ENCODE peak calls at places on chromosomes 4 and X, in five cellular contexts. P, N, I, F and X are unnamed samples.

GRCh38 chr4:41509411-41510008 is 28.4 kb upstream of the LIMCH1 start:
- DNase-seq in P (peak), N (no peak), I (no peak), F (no peak), X (no peak)

GRCh38 chr4:156638925-156639605 is 332.5 kb downstream of the PDGFC start:
- DNase-seq in P (no peak), N (no peak), I (peak), F (no peak), X (peak)

GRCh38 chrX:102720237-102721168 is at the start of gene GPRASP3:
- DNase-seq in P (peak), N (peak), I (peak), F (peak), X (peak)

GRCh38 chr4:73707918-73708577 is 32.3 kb upstream of the CXCL8 start:
- DNase-seq in P (no peak), N (no peak), I (peak), F (peak), X (peak)

GRCh38 chr4:8323947-8324555 is 54.5 kb downstream of the HTRA3 start:
- DNase-seq in P (peak), N (no peak), I (no peak), F (no peak), X (peak)

GRCh38 chr4:1172228-1172851 is at the start of gene SPON2:
- DNase-seq in P (peak), N (no peak), I (peak), F (no peak), X (no peak)

GRCh38 chr4:175671491-175671934 is 140.6 kb downstream of the GPM6A start:
- DNase-seq in P (no peak), N (no peak), I (no peak), F (no peak), X (no peak)

GRCh38 chrX:38305971-38306370 is 21.3 kb downstream of the RPGR start:
- DNase-seq in P (no peak), N (no peak), I (peak), F (no peak), X (no peak)

GRCh38 chrX:110803506-110803905 is 7.9 kb upstream of the CHRDL1 start:
- DNase-seq in P (no peak), N (no peak), I (peak), F (no peak), X (peak)

GRCh38 chrX:102658551-102658950 is 7.3 kb downstream of the GPRASP1 start:
- DNase-seq in P (no peak), N (no peak), I (no peak), F (no peak), X (peak)

GRCh38 chr4:78581626-78582025 is 30.1 kb downstream of the ANXA3 start:
- DNase-seq in P (no peak), N (no peak), I (no peak), F (no peak), X (no peak)

GRCh38 chrX:16282209-16282608 is 114.9 kb downstream of the MAGEB17 start:
- DNase-seq in P (no peak), N (no peak), I (no peak), F (no peak), X (no peak)

GRCh38 chrX:41176263-41176662 is 91.0 kb downstream of the USP9X start:
- DNase-seq in P (no peak), N (no peak), I (no peak), F (no peak), X (no peak)

GRCh38 chr4:31620476-31620875 is 900.3 kb downstream of the PCDH7 start:
- DNase-seq in P (no peak), N (no peak), I (peak), F (peak), X (peak)

GRCh38 chr4:181517521-181517920 is 725.7 kb upstream of the TENM3 start:
- DNase-seq in P (no peak), N (no peak), I (no peak), F (peak), X (no peak)

GRCh38 chrX:21940356-21940829 is at the start of gene SMS:
- DNase-seq in P (peak), N (peak), I (peak), F (no peak), X (peak)

GRCh38 chr4:155174668-155175067 is 33.8 kb upstream of the NPY2R start:
- DNase-seq in P (no peak), N (no peak), I (no peak), F (no peak), X (no peak)

GRCh38 chr4:177064724-177065394 is 244.8 kb upstream of the NEIL3 start:
- DNase-seq in P (no peak), N (no peak), I (no peak), F (no peak), X (no peak)

GRCh38 chrX:27445438-27445837 is 17.7 kb downstream of the PPP4R3C start:
- DNase-seq in P (no peak), N (no peak), I (no peak), F (no peak), X (no peak)

GRCh38 chrX:2410279-2411020 is 90.3 kb downstream of the DHRSX start:
- DNase-seq in P (no peak), N (no peak), I (no peak), F (no peak), X (peak)

GRCh38 chrX:20545538-20545937 is 278.8 kb upstream of the RPS6KA3 start:
- DNase-seq in P (no peak), N (no peak), I (peak), F (peak), X (no peak)

GRCh38 chr4:114265342-114265741 is 285.9 kb upstream of the ARSJ start:
- DNase-seq in P (no peak), N (no peak), I (no peak), F (no peak), X (no peak)

GRCh38 chrX:17046478-17047097 is 100.1 kb downstream of the REPS2 start:
- DNase-seq in P (peak), N (no peak), I (peak), F (peak), X (peak)

GRCh38 chr4:118948545-118949144 is 60.0 kb downstream of the SYNPO2 start:
- DNase-seq in P (no peak), N (no peak), I (no peak), F (no peak), X (peak)

GRCh38 chr4:52246834-52247233 is 195.7 kb downstream of the SPATA18 start:
- DNase-seq in P (no peak), N (no peak), I (no peak), F (no peak), X (no peak)

GRCh38 chr4:16075975-16076757 is 7.7 kb downstream of the PROM1 start:
- DNase-seq in P (peak), N (no peak), I (no peak), F (no peak), X (no peak)

GRCh38 chr4:26218677-26219181 is 102.1 kb upstream of the RBPJ start:
- DNase-seq in P (no peak), N (no peak), I (no peak), F (no peak), X (no peak)

GRCh38 chr4:15926486-15926885 is 12.1 kb downstream of the FGFBP1 start:
- DNase-seq in P (no peak), N (no peak), I (no peak), F (no peak), X (peak)

GRCh38 chrX:151488677-151489076 is 74.8 kb upstream of the PASD1 start:
- DNase-seq in P (peak), N (no peak), I (no peak), F (no peak), X (peak)

GRCh38 chrX:10160221-10160620 is 3.4 kb downstream of the CLCN4 start:
- DNase-seq in P (no peak), N (no peak), I (no peak), F (no peak), X (no peak)

GRCh38 chr4:21656832-21657231 is 291.7 kb downstream of the KCNIP4 start:
- DNase-seq in P (no peak), N (no peak), I (peak), F (no peak), X (peak)

GRCh38 chrX:45619290-45619689 is 418.6 kb upstream of the DIPK2B start:
- DNase-seq in P (no peak), N (no peak), I (peak), F (peak), X (no peak)

GRCh38 chrX:100648601-100649417 is 4.8 kb downstream of the SRPX2 start:
- DNase-seq in P (no peak), N (no peak), I (peak), F (no peak), X (peak)

GRCh38 chrX:112643721-112644120 is 36.0 kb downstream of the LHFPL1 start:
- DNase-seq in P (no peak), N (no peak), I (no peak), F (no peak), X (no peak)

GRCh38 chrX:150712619-150713018 is 19.4 kb downstream of the MTMR1 start:
- DNase-seq in P (no peak), N (no peak), I (no peak), F (no peak), X (no peak)

GRCh38 chr4:147118523-147118922 is 172.9 kb upstream of the TTC29 start:
- DNase-seq in P (no peak), N (no peak), I (peak), F (no peak), X (no peak)

GRCh38 chr4:8179074-8179473 is 20.0 kb upstream of the SH3TC1 start:
- DNase-seq in P (no peak), N (no peak), I (no peak), F (no peak), X (no peak)

GRCh38 chrX:11531226-11531625 is 134.5 kb downstream of the ARHGAP6 start:
- DNase-seq in P (no peak), N (no peak), I (peak), F (no peak), X (no peak)

GRCh38 chr4:177163532-177163931 is 146.1 kb upstream of the NEIL3 start:
- DNase-seq in P (no peak), N (no peak), I (peak), F (no peak), X (no peak)

DNA sequence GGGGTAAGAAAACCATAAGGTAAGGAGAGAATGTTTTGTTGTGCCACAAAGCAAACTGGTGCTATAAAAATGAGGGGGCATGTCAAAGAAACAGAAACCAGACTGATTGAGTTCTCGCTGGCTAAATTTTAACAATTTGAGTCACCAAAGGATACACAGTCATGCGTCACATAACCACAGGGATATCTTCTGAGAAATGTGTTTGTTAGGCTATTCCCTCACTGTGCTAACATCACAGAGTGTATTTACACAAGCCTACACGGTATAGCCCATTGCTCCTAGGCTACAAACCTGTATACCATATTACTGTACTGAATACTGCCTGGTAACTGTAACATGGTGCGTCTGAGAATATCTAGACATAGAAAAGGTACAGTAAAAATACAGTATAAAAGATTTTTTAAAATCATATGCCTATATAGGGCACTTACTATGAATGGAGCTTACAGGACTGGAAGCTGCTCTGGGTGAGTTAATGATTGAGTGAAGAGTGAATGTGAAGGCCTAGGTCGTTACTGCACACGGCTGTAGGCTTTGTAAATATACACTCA is 50.1 kb downstream of the FBXW7 start:
- DNase-seq in P (no peak), N (no peak), I (peak), F (peak), X (peak)
- H3K4me3 ChIP-seq in P (no peak), N (no peak), I (no peak), F (peak), X (no peak)

GRCh38 chr4:124322234-124322831 is 390.2 kb downstream of the ANKRD50 start:
- DNase-seq in P (no peak), N (no peak), I (peak), F (no peak), X (peak)

GRCh38 chr4:124325676-124326075 is 386.9 kb downstream of the ANKRD50 start:
- DNase-seq in P (no peak), N (no peak), I (no peak), F (no peak), X (no peak)

GRCh38 chr4:124318292-124318691 is 394.2 kb downstream of the ANKRD50 start:
- DNase-seq in P (no peak), N (no peak), I (no peak), F (no peak), X (no peak)

DNA sequence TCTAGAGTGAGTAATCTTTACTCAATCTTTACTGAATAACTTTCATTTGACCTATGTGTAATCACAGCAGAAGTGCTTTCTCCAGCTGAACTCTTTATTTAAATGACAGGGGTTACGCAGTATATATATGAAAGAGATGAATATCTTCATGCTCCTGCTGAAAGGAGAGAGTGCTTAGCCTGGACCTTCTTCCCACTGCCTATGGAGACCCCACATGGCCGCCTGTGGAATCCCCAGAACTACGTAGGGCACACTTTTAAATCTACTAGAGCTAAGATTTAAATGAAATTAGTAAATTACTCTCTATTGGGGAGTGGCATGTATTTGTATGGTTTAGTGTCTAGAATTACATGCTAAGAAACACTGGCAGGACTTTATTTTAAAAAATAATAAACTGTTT is 391.2 kb downstream of the ANKRD50 start:
- DNase-seq in P (peak), N (no peak), I (peak), F (no peak), X (no peak)
- TF ChIP-seq CTCF in P (peak), N (no peak), I (peak), F (peak), X (no peak)

DNA sequence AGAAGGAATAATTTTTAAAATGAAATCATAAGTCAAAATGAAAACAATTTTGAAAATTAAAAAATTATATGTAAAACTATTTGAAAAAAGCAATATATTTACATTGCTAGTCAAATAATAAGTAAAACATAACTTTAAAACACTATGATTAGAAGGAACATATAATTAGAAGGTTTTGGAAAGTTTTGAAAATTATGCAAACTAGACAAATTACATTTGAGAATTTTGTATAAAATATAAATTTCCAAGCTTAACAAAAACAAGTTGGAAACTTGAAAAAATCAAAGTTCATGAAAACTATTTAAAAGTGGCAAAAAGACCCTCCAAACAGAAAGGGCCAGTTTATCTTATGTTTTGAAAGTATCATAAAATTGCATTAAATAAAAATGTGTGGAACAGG is 67.6 kb upstream of the TLL1 start:
- DNase-seq in P (no peak), N (no peak), I (no peak), F (no peak), X (no peak)
- H3K4me3 ChIP-seq in P (no peak), N (no peak), I (no peak), F (no peak), X (no peak)

DNA sequence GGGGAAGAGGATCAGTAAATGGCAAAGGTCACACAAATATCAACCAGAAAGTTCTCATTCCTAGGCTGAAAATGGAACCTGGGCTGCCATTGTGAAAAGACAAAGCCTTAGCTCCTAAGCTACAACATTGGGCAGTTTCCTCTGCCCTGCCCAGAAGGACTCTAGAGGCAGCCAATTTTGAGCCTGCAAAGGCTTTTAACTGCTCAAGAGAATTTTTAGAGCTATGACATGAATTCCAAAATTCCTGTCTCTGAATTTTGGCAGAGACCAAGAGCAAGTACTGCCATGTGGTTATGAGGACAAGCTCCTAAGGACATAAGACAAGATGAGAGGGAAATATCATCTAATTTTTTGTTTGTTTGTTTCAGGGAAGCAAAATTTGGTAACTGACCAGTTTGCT is 29.6 kb upstream of the IGFBP7 start:
- DNase-seq in P (no peak), N (no peak), I (no peak), F (no peak), X (no peak)
- TF ChIP-seq CTCF in P (no peak), N (no peak), I (no peak), F (no peak), X (no peak)

DNA sequence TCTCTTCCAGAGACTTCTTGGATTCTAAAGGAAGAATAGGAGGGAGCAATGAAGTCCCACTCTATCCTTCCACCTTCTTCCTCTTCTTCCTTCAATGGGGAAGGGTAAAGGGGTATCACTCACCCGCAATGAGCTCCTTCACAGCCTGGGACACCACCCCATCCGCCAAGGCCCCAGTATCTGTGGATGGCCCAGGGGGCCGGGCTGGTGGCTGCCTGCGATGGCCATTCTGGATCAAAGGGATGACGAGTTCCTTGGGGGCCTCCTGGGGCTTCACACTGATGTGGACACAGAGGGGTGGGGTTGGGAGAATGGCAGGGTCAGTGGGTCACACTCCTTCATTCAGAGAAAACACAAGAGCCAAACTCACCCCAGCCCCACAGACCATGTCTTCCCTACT is 1.0 kb downstream of the GPKOW start:
- DNase-seq in P (no peak), N (no peak), I (no peak), F (no peak), X (no peak)
- H3K4me3 ChIP-seq in P (no peak), N (peak), I (peak), F (peak), X (no peak)

DNA sequence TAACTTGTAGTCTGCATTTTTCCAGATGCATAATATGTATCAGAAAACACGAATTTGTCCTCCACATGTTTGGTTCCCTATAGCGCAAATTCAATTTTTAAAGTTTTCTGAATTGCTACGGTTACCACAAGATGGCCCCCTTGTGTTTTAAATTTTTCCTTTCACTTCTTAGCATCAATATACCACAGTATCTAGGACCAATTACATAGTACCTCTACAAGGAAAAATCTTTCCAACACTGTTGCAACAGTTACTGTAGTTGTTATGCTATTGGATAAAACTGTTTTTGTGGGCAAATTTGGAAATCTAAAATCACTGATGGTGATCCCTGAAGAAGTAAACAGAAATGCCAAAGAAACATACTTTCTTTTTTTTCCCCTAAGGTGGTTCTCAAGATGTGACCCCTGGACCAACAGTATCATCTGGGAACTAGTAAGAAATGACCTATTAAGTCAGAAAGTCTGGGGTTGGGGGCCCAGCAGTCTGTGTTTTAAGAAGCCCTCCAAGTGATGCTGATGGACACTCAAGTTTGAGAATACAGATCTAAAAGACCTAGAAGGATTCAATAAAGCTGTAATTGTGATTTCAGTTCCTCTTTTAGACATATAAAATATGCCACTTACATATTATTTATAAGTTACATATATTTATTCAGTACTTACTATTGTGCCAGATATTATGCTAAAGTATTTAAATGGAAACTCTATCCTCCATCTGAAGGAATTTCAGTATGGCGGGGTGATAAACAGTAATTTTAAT is 3.1 kb downstream of the ZGRF1 start:
- DNase-seq in P (no peak), N (no peak), I (peak), F (no peak), X (peak)
- TF ChIP-seq CTCF in P (peak), N (no peak), I (peak), F (peak), X (peak)